ENCODE peak calls at places on chromosomes 3 and 15, in five cellular contexts. J is AG08395, O is NCI-H1105, N is foreskin fibroblast, G is posterior vena cava. M is an unnamed sample.

GRCh38 chr15:85642693-85643058 is 152.0 kb downstream of the KLHL25 start:
- DNase-seq in N (peak; percentile 24), O (no peak), J (peak; percentile 71), G (peak; percentile 87), M (peak; percentile 84)

GRCh38 chr3:149023951-149024350 is 32.6 kb downstream of the GYG1 start:
- DNase-seq in G (no peak), J (no peak), O (no peak), N (peak; percentile 35), M (no peak)

GRCh38 chr3:105999856-106000255 is 131.0 kb upstream of the CBLB start:
- DNase-seq in J (no peak), G (no peak), N (no peak), O (no peak), M (no peak)

GRCh38 chr15:98596885-98597343 is 51.4 kb upstream of the IGF1R start:
- DNase-seq in G (no peak), N (peak; percentile 3), O (no peak), J (no peak), M (no peak)

GRCh38 chr3:47607335-47607734 is 28.7 kb upstream of the CSPG5 start:
- DNase-seq in J (no peak), N (no peak), G (no peak), O (no peak), M (no peak)

GRCh38 chr3:1987983-1988382 is 110.7 kb upstream of the CNTN4 start:
- DNase-seq in J (no peak), O (no peak), G (no peak), N (no peak), M (peak; percentile 2)

GRCh38 chr3:148943531-148944200 is 47.7 kb upstream of the GYG1 start:
- DNase-seq in O (peak; percentile 90), G (no peak), N (peak; percentile 95), J (peak; percentile 79), M (peak; percentile 81)

GRCh38 chr3:192611411-192611810 is 115.9 kb downstream of the FGF12 start:
- DNase-seq in N (no peak), G (no peak), O (no peak), J (no peak), M (no peak)

GRCh38 chr15:74451861-74452835 is 8.8 kb downstream of the UBL7 start:
- DNase-seq in N (peak; percentile 17), O (no peak), J (no peak), G (no peak), M (no peak)

GRCh38 chr15:52428297-52428696 is 100.4 kb downstream of the MYO5A start:
- DNase-seq in O (no peak), N (peak; percentile 67), G (no peak), J (no peak), M (peak; percentile 51)

GRCh38 chr3:36730965-36731364 is 33.4 kb downstream of the DCLK3 start:
- DNase-seq in O (no peak), J (no peak), N (no peak), G (no peak), M (no peak)

GRCh38 chr3:117874904-117875874 is 1159.5 kb downstream of the IGSF11 start:
- DNase-seq in J (no peak), O (no peak), N (no peak), G (no peak), M (peak; percentile 17)

GRCh38 chr3:69008980-69009379 is 4.5 kb downstream of the EOGT start:
- DNase-seq in N (peak; percentile 26), J (no peak), O (no peak), G (no peak), M (no peak)

GRCh38 chr15:43958894-43959330 is 132.1 kb downstream of the WDR76 start:
- DNase-seq in N (peak; percentile 86), O (no peak), J (peak; percentile 60), G (no peak), M (peak; percentile 97)

M was measured in fibroblast of lung.